ENCODE peak calls at places on chromosomes 16 and 17, in ten cellular contexts. M is adrenal gland; A is fibroblast of the aortic adventitia; K is fibroblast of lung; B is AG04450; S is A549; C is ascending aorta; O is IMR-90; J is CD4-positive, CD25-positive, alpha-beta regulatory T cell; P is cardiac muscle cell. F is an unnamed sample.

GRCh38 chr16:84236671-84237070 is 3.1 kb downstream of the KCNG4 start:
- DNase-seq in M (no peak), A (no peak), K (no peak), B (no peak), S (no peak), C (no peak), O (no peak), J (no peak), P (no peak), F (no peak)

GRCh38 chr17:48054238-48055185 is 6.4 kb downstream of the NFE2L1 start:
- DNase-seq in M (peak), A (peak), K (peak), B (no peak), S (no peak), C (no peak), O (peak), J (no peak), P (peak), F (no peak)

GRCh38 chr16:11610121-11610505 is 23.4 kb upstream of the LITAF start:
- DNase-seq in M (no peak), A (no peak), K (no peak), B (no peak), S (no peak), C (no peak), O (no peak), J (no peak), P (no peak), F (no peak)

GRCh38 chr17:81722184-81723120 is 10.4 kb downstream of the SLC25A10 start:
- DNase-seq in M (peak), A (peak), K (no peak), B (no peak), S (no peak), C (no peak), O (no peak), J (no peak), P (peak), F (no peak)

GRCh38 chr17:71937914-71938313 is 182.9 kb upstream of the SOX9 start:
- DNase-seq in M (no peak), A (no peak), K (peak), B (no peak), S (no peak), C (no peak), O (no peak), J (no peak), P (no peak), F (no peak)

GRCh38 chr17:48561894-48562810 is 16.0 kb downstream of the HOXB4 start:
- DNase-seq in M (no peak), A (no peak), K (no peak), B (no peak), S (no peak), C (no peak), O (peak), J (no peak), P (no peak), F (no peak)

GRCh38 chr17:40086150-40087044 is 14.0 kb downstream of the NR1D1 start:
- DNase-seq in M (peak), A (no peak), K (no peak), B (no peak), S (peak), C (no peak), O (no peak), J (peak), P (peak), F (no peak)

GRCh38 chr16:23333962-23334361 is 31.9 kb downstream of the SCNN1B start:
- DNase-seq in M (no peak), A (no peak), K (no peak), B (no peak), S (peak), C (no peak), O (no peak), J (no peak), P (no peak), F (no peak)

GRCh38 chr17:40547079-40547784 is 18.0 kb downstream of the CCR7 start:
- DNase-seq in M (no peak), A (no peak), K (no peak), B (no peak), S (no peak), C (peak), O (no peak), J (no peak), P (no peak), F (no peak)

GRCh38 chr17:68204736-68205135 is 43.1 kb upstream of the AMZ2 start:
- DNase-seq in M (no peak), A (no peak), K (no peak), B (no peak), S (no peak), C (no peak), O (no peak), J (no peak), P (no peak), F (no peak)

GRCh38 chr17:14926526-14927122 is 338.5 kb downstream of the PMP22 start:
- DNase-seq in M (peak), A (peak), K (peak), B (peak), S (peak), C (no peak), O (peak), J (peak), P (peak), F (peak)

GRCh38 chr17:47956818-47957590 is 679 bp downstream of the PRR15L start:
- DNase-seq in M (no peak), A (no peak), K (no peak), B (no peak), S (no peak), C (no peak), O (peak), J (no peak), P (no peak), F (no peak)

GRCh38 chr17:30314474-30314873 is 19.4 kb downstream of the TMIGD1 start:
- DNase-seq in M (no peak), A (no peak), K (no peak), B (no peak), S (no peak), C (no peak), O (no peak), J (no peak), P (no peak), F (no peak)

GRCh38 chr17:45123930-45124796 is 8.2 kb downstream of the PLCD3 start:
- DNase-seq in M (peak), A (peak), K (peak), B (peak), S (peak), C (peak), O (peak), J (no peak), P (peak), F (no peak)

GRCh38 chr16:67277294-67277998 is 1.9 kb upstream of the PLEKHG4 start:
- DNase-seq in M (peak), A (peak), K (peak), B (peak), S (peak), C (peak), O (peak), J (no peak), P (peak), F (no peak)

GRCh38 chr16:74035816-74036215 is 260.8 kb upstream of the PSMD7 start:
- DNase-seq in M (no peak), A (no peak), K (no peak), B (no peak), S (peak), C (no peak), O (peak), J (no peak), P (peak), F (no peak)

GRCh38 chr17:19331553-19332245 is 30.8 kb downstream of the B9D1 start:
- DNase-seq in M (no peak), A (no peak), K (peak), B (no peak), S (no peak), C (no peak), O (peak), J (no peak), P (no peak), F (no peak)

GRCh38 chr17:45410144-45411091 is 22.3 kb downstream of the ARHGAP27 start:
- DNase-seq in M (peak), A (no peak), K (no peak), B (no peak), S (no peak), C (no peak), O (no peak), J (peak), P (no peak), F (no peak)

GRCh38 chr17:18362509-18363020 is 785 bp downstream of the SHMT1 start:
- DNase-seq in M (peak), A (peak), K (peak), B (no peak), S (peak), C (peak), O (no peak), J (no peak), P (peak), F (no peak)

GRCh38 chr16:1651055-1651454 is 27.0 kb upstream of the JPT2 start:
- DNase-seq in M (no peak), A (peak), K (no peak), B (no peak), S (no peak), C (no peak), O (no peak), J (no peak), P (no peak), F (no peak)

GRCh38 chr17:50850640-50851039 is 15.3 kb downstream of the WFIKKN2 start:
- DNase-seq in M (no peak), A (no peak), K (no peak), B (no peak), S (no peak), C (no peak), O (no peak), J (no peak), P (no peak), F (no peak)

GRCh38 chr16:69559164-69559563 is 6.6 kb upstream of the NFAT5 start:
- DNase-seq in M (no peak), A (no peak), K (no peak), B (no peak), S (no peak), C (no peak), O (no peak), J (no peak), P (no peak), F (no peak)

GRCh38 chr16:24729967-24730815 is 740 bp downstream of the TNRC6A start:
- DNase-seq in M (peak), A (no peak), K (no peak), B (no peak), S (peak), C (no peak), O (peak), J (no peak), P (peak), F (no peak)

GRCh38 chr16:47687694-47688093 is 226.6 kb downstream of the PHKB start:
- DNase-seq in M (no peak), A (no peak), K (peak), B (no peak), S (no peak), C (no peak), O (peak), J (no peak), P (no peak), F (no peak)

GRCh38 chr16:83970430-83970815 is 2.4 kb downstream of the NECAB2 start:
- DNase-seq in M (no peak), A (no peak), K (no peak), B (no peak), S (no peak), C (no peak), O (no peak), J (no peak), P (no peak), F (no peak)

GRCh38 chr17:18141210-18141803 is 32.8 kb downstream of the MYO15A start:
- DNase-seq in M (no peak), A (peak), K (peak), B (no peak), S (peak), C (no peak), O (peak), J (peak), P (peak), F (no peak)

GRCh38 chr17:57990037-57990436 is 2.0 kb upstream of the VEZF1 start:
- DNase-seq in M (no peak), A (no peak), K (no peak), B (no peak), S (no peak), C (no peak), O (no peak), J (no peak), P (no peak), F (no peak)

GRCh38 chr16:24139282-24139681 is 116.9 kb upstream of the CACNG3 start:
- DNase-seq in M (no peak), A (no peak), K (no peak), B (no peak), S (no peak), C (no peak), O (no peak), J (no peak), P (no peak), F (no peak)

GRCh38 chr17:74850914-74851313 is 8.8 kb downstream of the GRIN2C start:
- DNase-seq in M (no peak), A (no peak), K (no peak), B (no peak), S (no peak), C (no peak), O (no peak), J (no peak), P (no peak), F (no peak)

GRCh38 chr17:74853669-74854068 is 6.0 kb downstream of the GRIN2C start:
- DNase-seq in M (no peak), A (no peak), K (no peak), B (no peak), S (no peak), C (no peak), O (no peak), J (no peak), P (no peak), F (no peak)

GRCh38 chr17:74851612-74852236 is 8.0 kb downstream of the GRIN2C start:
- DNase-seq in M (no peak), A (no peak), K (no peak), B (no peak), S (no peak), C (no peak), O (no peak), J (no peak), P (no peak), F (no peak)

GRCh38 chr17:74853048-74853397 is 6.7 kb downstream of the GRIN2C start:
- DNase-seq in M (no peak), A (no peak), K (no peak), B (no peak), S (no peak), C (no peak), O (no peak), J (no peak), P (no peak), F (no peak)

DNA sequence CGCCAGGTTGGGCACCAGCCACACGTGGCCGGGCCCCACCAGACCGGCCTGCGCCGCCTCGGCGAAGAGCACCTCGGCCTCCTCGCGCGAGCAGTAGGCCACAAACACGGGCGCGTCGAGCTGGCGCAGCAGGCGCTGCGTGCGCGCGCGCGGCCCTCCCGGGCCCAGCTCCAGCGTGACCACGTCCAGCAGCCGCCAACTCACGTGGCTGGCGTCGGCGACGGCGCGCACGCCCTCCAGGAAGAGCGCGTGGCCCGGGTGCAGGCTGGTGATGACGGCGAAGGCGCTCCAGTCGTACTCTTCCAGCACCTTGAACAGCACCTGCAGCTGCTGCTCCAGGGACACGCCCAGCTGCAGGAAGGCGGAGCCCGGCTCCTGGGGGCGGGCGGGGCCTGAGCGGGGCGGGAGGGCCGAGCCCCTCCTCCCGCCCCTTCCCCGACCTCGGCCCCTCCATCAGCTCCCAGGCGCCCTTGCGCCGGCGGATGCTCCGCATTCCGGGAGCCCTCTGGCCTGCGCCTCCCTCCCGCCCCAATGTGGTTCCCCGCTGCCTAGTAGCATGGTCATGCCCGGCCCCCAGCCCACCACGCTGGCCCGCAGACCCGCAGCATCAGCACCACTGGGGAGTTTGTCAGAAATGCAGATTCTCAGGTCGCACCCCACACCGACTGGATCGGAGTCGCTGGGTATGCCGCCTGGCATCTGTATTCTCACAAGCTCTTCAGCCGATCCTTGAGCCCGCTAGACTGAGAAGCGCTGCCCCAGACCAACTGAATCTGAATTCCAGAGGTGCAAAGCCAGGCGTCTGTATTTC is 7.2 kb downstream of the GRIN2C start:
- DNase-seq in M (no peak), A (no peak), K (peak), B (no peak), S (no peak), C (no peak), O (no peak), J (peak), P (peak), F (no peak)
- H3K4me3 ChIP-seq in M (no peak), A (no peak), K (no peak), B (no peak), S (peak), C (no peak), O (no peak), J (no peak), P (peak), F (no peak)

GRCh38 chr17:77320046-77320445 is 179.3 kb downstream of the SEC14L1 start:
- DNase-seq in M (no peak), A (peak), K (peak), B (no peak), S (no peak), C (no peak), O (peak), J (no peak), P (peak), F (no peak)

GRCh38 chr17:77319211-77320031 is 178.7 kb downstream of the SEC14L1 start:
- DNase-seq in M (peak), A (peak), K (peak), B (no peak), S (peak), C (peak), O (peak), J (peak), P (peak), F (peak)

GRCh38 chr17:77318491-77319210 is 177.9 kb downstream of the SEC14L1 start:
- DNase-seq in M (no peak), A (peak), K (peak), B (no peak), S (peak), C (no peak), O (peak), J (no peak), P (peak), F (no peak)

GRCh38 chr17:77322284-77322533 is 181.4 kb downstream of the SEC14L1 start:
- DNase-seq in M (no peak), A (no peak), K (no peak), B (no peak), S (no peak), C (no peak), O (no peak), J (no peak), P (peak), F (no peak)

GRCh38 chr17:77320501-77321256 is 179.9 kb downstream of the SEC14L1 start:
- DNase-seq in M (peak), A (peak), K (no peak), B (no peak), S (peak), C (peak), O (no peak), J (no peak), P (peak), F (no peak)
- H3K4me3 ChIP-seq in M (peak), A (peak), K (peak), B (peak), S (peak), C (peak), O (peak), J (no peak), P (no peak), F (peak)

GRCh38 chr17:8222630-8223355 is 12.4 kb upstream of the AURKB start:
- DNase-seq in M (peak), A (peak), K (peak), B (peak), S (peak), C (peak), O (peak), J (peak), P (peak), F (peak)
- H3K4me3 ChIP-seq in M (peak), A (peak), K (peak), B (peak), S (peak), C (peak), O (peak), J (peak), P (peak), F (peak)

DNA sequence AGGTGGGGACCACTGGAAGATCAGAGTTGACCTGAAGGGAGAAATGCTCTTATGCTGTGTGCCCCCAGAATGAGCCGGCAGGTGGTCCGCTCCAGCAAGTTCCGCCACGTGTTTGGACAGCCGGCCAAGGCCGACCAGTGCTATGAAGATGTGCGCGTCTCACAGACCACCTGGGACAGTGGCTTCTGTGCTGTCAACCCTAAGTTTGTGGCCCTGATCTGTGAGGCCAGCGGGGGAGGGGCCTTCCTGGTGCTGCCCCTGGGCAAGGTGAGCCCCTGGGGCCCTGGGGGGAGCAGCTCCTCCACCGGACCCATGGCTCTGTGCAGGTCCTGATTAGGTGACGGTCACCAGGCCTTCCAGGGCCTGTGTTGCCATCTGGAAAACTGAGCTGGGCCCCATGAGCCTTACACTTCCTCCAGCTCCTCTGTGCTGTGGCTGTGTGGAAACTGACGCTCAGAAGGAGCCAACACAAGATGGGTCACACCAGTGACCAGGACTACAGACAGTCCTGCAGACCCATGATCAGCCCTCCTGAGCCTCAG is 1.8 kb downstream of the CORO1A start:
- DNase-seq in M (no peak), A (no peak), K (no peak), B (no peak), S (no peak), C (no peak), O (no peak), J (peak), P (no peak), F (no peak)
- H3K4me3 ChIP-seq in M (no peak), A (no peak), K (no peak), B (no peak), S (no peak), C (peak), O (no peak), J (peak), P (no peak), F (peak)

DNA sequence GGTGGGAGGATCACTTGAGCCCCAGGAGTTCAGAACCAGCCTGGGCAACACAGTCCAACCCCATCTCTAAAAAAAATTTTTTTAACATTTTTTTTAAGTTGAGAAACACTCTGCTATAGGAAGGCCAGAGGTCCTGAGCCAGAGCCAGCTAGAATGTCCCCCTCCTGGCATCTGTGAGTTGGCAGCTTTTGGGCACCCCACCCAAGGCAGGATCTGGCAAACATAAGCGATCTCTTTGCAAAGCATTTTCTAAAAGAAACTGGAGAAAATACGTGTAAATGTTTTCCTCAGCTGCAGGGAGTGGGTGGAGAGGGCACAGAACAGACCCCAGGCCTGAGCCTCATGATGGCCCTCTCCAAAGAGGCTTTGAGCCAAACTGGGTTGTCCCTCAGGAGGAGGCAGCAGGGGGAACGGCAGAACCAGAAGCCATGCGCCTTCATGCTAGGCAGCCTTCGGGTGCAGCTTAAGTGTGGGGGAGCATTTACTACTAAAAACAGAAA is 11.7 kb downstream of the CAVIN1 start:
- DNase-seq in M (no peak), A (peak), K (no peak), B (no peak), S (no peak), C (no peak), O (no peak), J (no peak), P (no peak), F (no peak)
- H3K4me3 ChIP-seq in M (no peak), A (no peak), K (no peak), B (no peak), S (no peak), C (peak), O (no peak), J (no peak), P (no peak), F (no peak)

GRCh38 chr17:2852729-2853110 is 56.5 kb downstream of the RAP1GAP2 start:
- DNase-seq in M (no peak), A (no peak), K (no peak), B (no peak), S (no peak), C (no peak), O (no peak), J (no peak), P (no peak), F (no peak)
- H3K4me3 ChIP-seq in M (peak), A (peak), K (peak), B (peak), S (peak), C (peak), O (peak), J (no peak), P (peak), F (no peak)

GRCh38 chr16:55812951-55813350 is 19.9 kb downstream of the CES1 start:
- DNase-seq in M (no peak), A (no peak), K (no peak), B (no peak), S (no peak), C (peak), O (no peak), J (no peak), P (no peak), F (no peak)
- H3K4me3 ChIP-seq in M (no peak), A (no peak), K (no peak), B (no peak), S (no peak), C (no peak), O (no peak), J (no peak), P (no peak), F (no peak)

F was measured in GM12864.